ENCODE peak calls at places on chromosomes 5 and 9, in six cellular contexts. One of them, this sample, is unnamed.

GRCh38 chr5:141681695-141682641 is at the start of gene ARAP3:
- DNase-seq in AG10803: peak
- DNase-seq in lung: peak
- DNase-seq in HFF-Myc: no peak
- DNase-seq in right lobe of liver: peak
- DNase-seq in CD8-positive, alpha-beta T cell: peak
- DNase-seq in this sample: peak

GRCh38 chr9:88759374-88759773 is 224.4 kb downstream of the NXNL2 start:
- DNase-seq in AG10803: no peak
- DNase-seq in lung: no peak
- DNase-seq in HFF-Myc: no peak
- DNase-seq in right lobe of liver: no peak
- DNase-seq in CD8-positive, alpha-beta T cell: no peak
- DNase-seq in this sample: no peak

GRCh38 chr5:140341591-140341990 is 4.8 kb downstream of the HBEGF start:
- DNase-seq in AG10803: no peak
- DNase-seq in lung: no peak
- DNase-seq in HFF-Myc: no peak
- DNase-seq in right lobe of liver: no peak
- DNase-seq in CD8-positive, alpha-beta T cell: no peak
- DNase-seq in this sample: no peak

GRCh38 chr9:20476912-20477311 is 145.4 kb downstream of the MLLT3 start:
- DNase-seq in AG10803: no peak
- DNase-seq in lung: no peak
- DNase-seq in HFF-Myc: no peak
- DNase-seq in right lobe of liver: no peak
- DNase-seq in CD8-positive, alpha-beta T cell: no peak
- DNase-seq in this sample: no peak

GRCh38 chr5:146426853-146427618 is 20.1 kb upstream of the TCERG1 start:
- DNase-seq in AG10803: peak
- DNase-seq in lung: no peak
- DNase-seq in HFF-Myc: no peak
- DNase-seq in right lobe of liver: no peak
- DNase-seq in CD8-positive, alpha-beta T cell: no peak
- DNase-seq in this sample: no peak

GRCh38 chr9:75086443-75087278 is 1.3 kb downstream of the NMRK1 start:
- DNase-seq in AG10803: no peak
- DNase-seq in lung: peak
- DNase-seq in HFF-Myc: no peak
- DNase-seq in right lobe of liver: peak
- DNase-seq in CD8-positive, alpha-beta T cell: no peak
- DNase-seq in this sample: no peak

GRCh38 chr5:95723632-95724369 is 7.3 kb upstream of the RHOBTB3 start:
- DNase-seq in AG10803: peak
- DNase-seq in lung: no peak
- DNase-seq in HFF-Myc: no peak
- DNase-seq in right lobe of liver: no peak
- DNase-seq in CD8-positive, alpha-beta T cell: no peak
- DNase-seq in this sample: no peak

GRCh38 chr9:21381752-21382339 is 3.4 kb downstream of the IFNA2 start:
- DNase-seq in AG10803: no peak
- DNase-seq in lung: no peak
- DNase-seq in HFF-Myc: no peak
- DNase-seq in right lobe of liver: no peak
- DNase-seq in CD8-positive, alpha-beta T cell: no peak
- DNase-seq in this sample: no peak

GRCh38 chr5:124888050-124888506 is 141.6 kb upstream of the ZNF608 start:
- DNase-seq in AG10803: no peak
- DNase-seq in lung: no peak
- DNase-seq in HFF-Myc: no peak
- DNase-seq in right lobe of liver: no peak
- DNase-seq in CD8-positive, alpha-beta T cell: no peak
- DNase-seq in this sample: peak

GRCh38 chr5:144035341-144035740 is 135.1 kb downstream of the YIPF5 start:
- DNase-seq in AG10803: no peak
- DNase-seq in lung: no peak
- DNase-seq in HFF-Myc: no peak
- DNase-seq in right lobe of liver: no peak
- DNase-seq in CD8-positive, alpha-beta T cell: no peak
- DNase-seq in this sample: no peak

GRCh38 chr9:86979686-86980085 is 32.4 kb upstream of the GAS1 start:
- DNase-seq in AG10803: no peak
- DNase-seq in lung: no peak
- DNase-seq in HFF-Myc: no peak
- DNase-seq in right lobe of liver: no peak
- DNase-seq in CD8-positive, alpha-beta T cell: no peak
- DNase-seq in this sample: no peak

GRCh38 chr5:38468202-38468656 is 88.2 kb downstream of the LIFR start:
- DNase-seq in AG10803: peak
- DNase-seq in lung: no peak
- DNase-seq in HFF-Myc: peak
- DNase-seq in right lobe of liver: no peak
- DNase-seq in CD8-positive, alpha-beta T cell: no peak
- DNase-seq in this sample: peak

GRCh38 chr9:133683494-133684460 is 47.6 kb downstream of the DBH start:
- DNase-seq in AG10803: peak
- DNase-seq in lung: no peak
- DNase-seq in HFF-Myc: no peak
- DNase-seq in right lobe of liver: peak
- DNase-seq in CD8-positive, alpha-beta T cell: peak
- DNase-seq in this sample: no peak

GRCh38 chr5:111655169-111655924 is 101.6 kb downstream of the NREP start:
- DNase-seq in AG10803: peak
- DNase-seq in lung: no peak
- DNase-seq in HFF-Myc: no peak
- DNase-seq in right lobe of liver: no peak
- DNase-seq in CD8-positive, alpha-beta T cell: no peak
- DNase-seq in this sample: no peak

GRCh38 chr5:118557103-118557805 is 431.1 kb downstream of the DTWD2 start:
- DNase-seq in AG10803: peak
- DNase-seq in lung: no peak
- DNase-seq in HFF-Myc: no peak
- DNase-seq in right lobe of liver: no peak
- DNase-seq in CD8-positive, alpha-beta T cell: no peak
- DNase-seq in this sample: no peak

DNA sequence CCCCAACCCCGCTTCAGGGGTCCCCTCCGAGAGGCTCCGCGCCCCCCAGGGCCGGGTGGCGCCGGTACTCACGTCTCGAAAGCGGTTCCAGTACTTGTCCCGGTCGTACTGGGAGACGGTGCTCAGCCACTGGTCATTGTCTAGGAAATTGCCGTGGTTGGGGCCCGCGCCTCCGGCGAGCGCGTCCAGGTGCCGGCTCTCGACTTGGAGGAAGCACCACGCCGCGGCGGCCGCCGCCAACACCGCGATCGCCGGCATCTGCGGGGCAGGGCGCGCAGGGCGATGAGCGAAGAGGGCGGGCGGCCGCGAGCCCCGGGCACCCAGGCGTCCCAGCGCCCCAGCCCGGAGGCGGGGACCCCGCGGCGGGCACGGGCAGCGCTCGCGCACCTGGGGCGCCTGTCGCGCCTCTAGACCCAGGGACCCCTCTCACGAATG is 808 bp downstream of the SPOCK1 start:
- DNase-seq in AG10803: no peak
- DNase-seq in lung: no peak
- DNase-seq in HFF-Myc: no peak
- DNase-seq in right lobe of liver: peak
- DNase-seq in CD8-positive, alpha-beta T cell: no peak
- DNase-seq in this sample: no peak
- H3K4me3 ChIP-seq in AG10803: peak
- H3K4me3 ChIP-seq in lung: no peak
- H3K4me3 ChIP-seq in HFF-Myc: peak
- H3K4me3 ChIP-seq in right lobe of liver: no peak
- H3K4me3 ChIP-seq in CD8-positive, alpha-beta T cell: no peak
- H3K4me3 ChIP-seq in this sample: peak

DNA sequence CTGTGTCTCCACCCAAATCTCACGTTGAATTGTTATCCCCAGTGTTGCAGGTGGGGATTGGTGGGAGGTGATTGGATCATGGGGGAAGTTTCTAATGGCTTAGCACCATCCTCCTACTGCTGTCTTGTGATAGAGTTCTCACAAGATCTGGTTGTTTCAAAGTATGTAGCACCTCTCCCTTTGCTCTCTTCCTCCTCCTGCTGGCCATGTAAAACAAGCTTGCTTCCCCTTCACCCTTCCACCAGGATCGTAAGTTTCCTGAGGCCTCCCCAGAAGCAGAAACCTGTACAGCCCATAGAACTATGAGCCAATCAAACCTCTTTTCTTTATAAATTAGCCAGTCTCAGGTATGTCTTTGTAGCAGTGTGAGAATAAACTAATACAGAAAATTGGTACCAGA is 214.7 kb upstream of the C9orf72 start:
- DNase-seq in AG10803: no peak
- DNase-seq in lung: no peak
- DNase-seq in HFF-Myc: no peak
- DNase-seq in right lobe of liver: no peak
- DNase-seq in CD8-positive, alpha-beta T cell: no peak
- DNase-seq in this sample: no peak
- TF ChIP-seq CTCF in AG10803: no peak
- TF ChIP-seq CTCF in lung: no peak
- TF ChIP-seq CTCF in HFF-Myc: no peak
- TF ChIP-seq CTCF in right lobe of liver: no peak
- TF ChIP-seq CTCF in CD8-positive, alpha-beta T cell: no peak
- TF ChIP-seq CTCF in this sample: no peak

GRCh38 chr5:72837524-72838096 is 21.1 kb downstream of the TNPO1 start:
- DNase-seq in AG10803: no peak
- DNase-seq in lung: no peak
- DNase-seq in HFF-Myc: no peak
- DNase-seq in right lobe of liver: no peak
- DNase-seq in CD8-positive, alpha-beta T cell: no peak
- DNase-seq in this sample: no peak
- H3K4me3 ChIP-seq in AG10803: no peak
- H3K4me3 ChIP-seq in lung: no peak
- H3K4me3 ChIP-seq in HFF-Myc: no peak
- H3K4me3 ChIP-seq in right lobe of liver: no peak
- H3K4me3 ChIP-seq in CD8-positive, alpha-beta T cell: no peak
- H3K4me3 ChIP-seq in this sample: no peak

DNA sequence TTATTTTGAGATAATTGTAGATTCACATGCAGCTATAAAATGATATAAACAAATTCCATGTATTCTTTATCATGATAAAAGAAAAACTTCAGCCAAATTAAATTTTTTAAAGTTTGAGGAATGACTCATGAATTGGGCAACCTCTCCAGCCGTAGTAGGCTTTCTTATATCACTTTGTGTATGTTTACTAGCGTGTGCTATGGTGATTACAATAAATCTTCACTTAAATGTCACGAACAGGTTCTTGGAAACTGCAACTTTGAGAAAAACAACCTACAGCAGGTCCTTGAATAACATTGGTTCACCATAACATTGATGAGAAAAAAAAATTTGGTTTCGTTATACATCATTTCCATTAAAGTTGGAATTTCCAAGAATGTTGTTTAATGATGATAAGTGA is 730.9 kb upstream of the TYRP1 start:
- DNase-seq in AG10803: no peak
- DNase-seq in lung: no peak
- DNase-seq in HFF-Myc: no peak
- DNase-seq in right lobe of liver: no peak
- DNase-seq in CD8-positive, alpha-beta T cell: no peak
- DNase-seq in this sample: no peak
- TF ChIP-seq CTCF in AG10803: no peak
- TF ChIP-seq CTCF in lung: no peak
- TF ChIP-seq CTCF in HFF-Myc: no peak
- TF ChIP-seq CTCF in right lobe of liver: no peak
- TF ChIP-seq CTCF in CD8-positive, alpha-beta T cell: no peak
- TF ChIP-seq CTCF in this sample: no peak

DNA sequence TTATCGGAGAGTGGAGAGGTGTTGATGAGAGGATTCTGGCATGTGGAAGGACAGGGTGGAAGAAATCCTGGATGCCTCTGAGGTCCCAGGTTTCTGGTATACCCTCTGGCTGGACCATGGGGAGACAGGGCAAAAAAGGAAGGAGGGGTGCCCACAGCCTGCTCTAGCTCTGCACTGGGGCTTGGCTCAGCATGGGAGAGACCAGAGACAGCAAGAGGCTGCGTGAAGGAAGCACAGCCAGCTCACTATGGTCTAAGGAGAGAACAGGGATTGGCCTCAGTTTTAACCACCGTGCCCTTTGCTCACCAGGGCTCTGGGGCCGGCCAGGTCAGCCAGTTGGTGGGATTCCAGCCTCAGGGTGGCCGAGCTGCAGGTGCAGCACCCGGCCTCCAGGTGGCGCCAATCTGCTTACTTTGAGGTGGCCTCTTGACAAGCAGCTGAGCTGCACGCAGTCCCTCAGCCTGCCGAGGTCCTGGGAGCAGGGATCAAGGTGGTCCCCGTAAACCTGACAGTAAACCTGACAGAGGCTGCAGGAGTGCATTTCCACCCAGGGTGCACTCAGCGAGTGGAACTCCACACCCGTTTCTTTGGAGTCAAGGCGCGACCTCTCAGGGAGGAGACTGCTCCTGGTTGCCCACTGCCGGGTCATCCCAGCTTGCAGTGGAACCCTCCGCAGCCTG is 25.0 kb upstream of the SPTLC1 start:
- DNase-seq in AG10803: peak
- DNase-seq in lung: peak
- DNase-seq in HFF-Myc: no peak
- DNase-seq in right lobe of liver: peak
- DNase-seq in CD8-positive, alpha-beta T cell: peak
- DNase-seq in this sample: no peak
- H3K4me3 ChIP-seq in AG10803: no peak
- H3K4me3 ChIP-seq in lung: no peak
- H3K4me3 ChIP-seq in HFF-Myc: no peak
- H3K4me3 ChIP-seq in right lobe of liver: peak
- H3K4me3 ChIP-seq in CD8-positive, alpha-beta T cell: peak
- H3K4me3 ChIP-seq in this sample: no peak

DNA sequence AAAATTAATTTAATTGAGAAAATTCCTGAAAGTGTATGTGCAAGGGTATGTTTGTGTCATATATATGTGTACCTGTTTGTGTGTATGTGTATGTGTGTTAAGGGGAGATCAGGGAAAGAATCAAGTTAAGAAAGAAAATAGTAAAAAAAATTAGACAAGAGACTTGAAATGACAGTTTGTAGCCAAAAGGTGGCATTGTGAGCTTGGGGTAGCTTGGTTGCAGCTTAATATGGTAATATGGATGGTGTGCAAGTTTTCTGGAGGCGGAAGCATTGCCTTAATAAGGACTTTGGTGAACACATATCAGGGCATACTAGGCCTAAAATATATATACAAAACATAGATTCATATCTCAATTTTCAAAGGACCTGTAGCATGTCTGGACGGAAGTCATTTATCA is 129.9 kb downstream of the INSYN2B start:
- DNase-seq in AG10803: no peak
- DNase-seq in lung: no peak
- DNase-seq in HFF-Myc: no peak
- DNase-seq in right lobe of liver: no peak
- DNase-seq in CD8-positive, alpha-beta T cell: no peak
- DNase-seq in this sample: no peak
- TF ChIP-seq CTCF in AG10803: peak
- TF ChIP-seq CTCF in lung: no peak
- TF ChIP-seq CTCF in HFF-Myc: peak
- TF ChIP-seq CTCF in right lobe of liver: no peak
- TF ChIP-seq CTCF in CD8-positive, alpha-beta T cell: no peak
- TF ChIP-seq CTCF in this sample: peak

This sample was measured in kidney epithelial cell.